ENCODE peak calls at places on chromosomes 4 and X, in six cellular contexts. One of them, this sample, is unnamed.

GRCh38 chr4:19213388-19213787 is 1038.3 kb upstream of the SLIT2 start:
- DNase-seq in hepatocyte: no peak
- DNase-seq in psoas muscle: no peak
- DNase-seq in kidney: no peak
- DNase-seq in IMR-90: peak; percentile 54
- DNase-seq in CD8-positive, alpha-beta T cell: no peak
- DNase-seq in this sample: peak; percentile 21

GRCh38 chr4:186957952-186958555 is 234.4 kb upstream of the FAT1 start:
- DNase-seq in CD8-positive, alpha-beta T cell: no peak
- DNase-seq in hepatocyte: no peak
- DNase-seq in kidney: no peak
- DNase-seq in psoas muscle: no peak
- DNase-seq in IMR-90: peak; percentile 33
- DNase-seq in this sample: no peak

GRCh38 chr4:1448589-1449420 is 42.6 kb upstream of the NKX1-1 start:
- DNase-seq in kidney: no peak
- DNase-seq in IMR-90: no peak
- DNase-seq in psoas muscle: no peak
- DNase-seq in hepatocyte: peak; percentile 8
- DNase-seq in CD8-positive, alpha-beta T cell: no peak
- DNase-seq in this sample: no peak

GRCh38 chrX:18828832-18829404 is 121.5 kb downstream of the PPEF1 start:
- DNase-seq in hepatocyte: peak; percentile 16
- DNase-seq in IMR-90: no peak
- DNase-seq in kidney: no peak
- DNase-seq in psoas muscle: no peak
- DNase-seq in CD8-positive, alpha-beta T cell: no peak
- DNase-seq in this sample: peak; percentile 5

GRCh38 chr4:20995591-20995990 is 295.3 kb downstream of the PACRGL start:
- DNase-seq in kidney: no peak
- DNase-seq in IMR-90: no peak
- DNase-seq in hepatocyte: no peak
- DNase-seq in psoas muscle: no peak
- DNase-seq in CD8-positive, alpha-beta T cell: no peak
- DNase-seq in this sample: no peak

GRCh38 chr4:176906693-176907092 is 114.0 kb upstream of the VEGFC start:
- DNase-seq in psoas muscle: no peak
- DNase-seq in hepatocyte: no peak
- DNase-seq in IMR-90: no peak
- DNase-seq in kidney: no peak
- DNase-seq in CD8-positive, alpha-beta T cell: no peak
- DNase-seq in this sample: peak; percentile 37

GRCh38 chrX:56794404-56794803 is 65.4 kb downstream of the NBDY start:
- DNase-seq in kidney: no peak
- DNase-seq in CD8-positive, alpha-beta T cell: peak; percentile 2
- DNase-seq in IMR-90: no peak
- DNase-seq in hepatocyte: no peak
- DNase-seq in psoas muscle: no peak
- DNase-seq in this sample: no peak

GRCh38 chrX:139758250-139758649 is 50.3 kb upstream of the MCF2 start:
- DNase-seq in hepatocyte: no peak
- DNase-seq in IMR-90: no peak
- DNase-seq in psoas muscle: no peak
- DNase-seq in CD8-positive, alpha-beta T cell: no peak
- DNase-seq in kidney: no peak
- DNase-seq in this sample: no peak

GRCh38 chrX:41921492-41922124 is 1.7 kb downstream of the CASK start:
- DNase-seq in kidney: no peak
- DNase-seq in CD8-positive, alpha-beta T cell: no peak
- DNase-seq in hepatocyte: no peak
- DNase-seq in psoas muscle: no peak
- DNase-seq in IMR-90: peak; percentile 37
- DNase-seq in this sample: peak; percentile 5

GRCh38 chr4:20273793-20274192 is 22.1 kb downstream of the SLIT2 start:
- DNase-seq in IMR-90: no peak
- DNase-seq in hepatocyte: no peak
- DNase-seq in kidney: no peak
- DNase-seq in CD8-positive, alpha-beta T cell: no peak
- DNase-seq in psoas muscle: peak; percentile 24
- DNase-seq in this sample: no peak

GRCh38 chr4:108766058-108766457 is 3.2 kb upstream of the ETNPPL start:
- DNase-seq in hepatocyte: no peak
- DNase-seq in IMR-90: no peak
- DNase-seq in psoas muscle: no peak
- DNase-seq in kidney: no peak
- DNase-seq in CD8-positive, alpha-beta T cell: no peak
- DNase-seq in this sample: no peak

GRCh38 chr4:26713563-26714145 is 129.8 kb downstream of the TBC1D19 start:
- DNase-seq in CD8-positive, alpha-beta T cell: no peak
- DNase-seq in kidney: no peak
- DNase-seq in IMR-90: no peak
- DNase-seq in psoas muscle: no peak
- DNase-seq in hepatocyte: no peak
- DNase-seq in this sample: no peak

GRCh38 chr4:107989537-107990386 is at the start of gene HADH:
- DNase-seq in IMR-90: peak; percentile 88
- DNase-seq in kidney: peak; percentile 97
- DNase-seq in hepatocyte: peak; percentile 97
- DNase-seq in psoas muscle: peak; percentile 95
- DNase-seq in CD8-positive, alpha-beta T cell: peak; percentile 94
- DNase-seq in this sample: peak; percentile 96

GRCh38 chr4:21001490-21001889 is 301.2 kb downstream of the PACRGL start:
- DNase-seq in psoas muscle: no peak
- DNase-seq in hepatocyte: no peak
- DNase-seq in CD8-positive, alpha-beta T cell: no peak
- DNase-seq in kidney: no peak
- DNase-seq in IMR-90: no peak
- DNase-seq in this sample: no peak

GRCh38 chr4:165873298-165874071 is 448 bp downstream of the TLL1 start:
- DNase-seq in IMR-90: no peak
- DNase-seq in kidney: peak; percentile 79
- DNase-seq in psoas muscle: peak; percentile 33
- DNase-seq in hepatocyte: peak; percentile 55
- DNase-seq in CD8-positive, alpha-beta T cell: no peak
- DNase-seq in this sample: peak; percentile 53

GRCh38 chr4:178415925-178416324 is 973.7 kb upstream of the AGA start:
- DNase-seq in IMR-90: no peak
- DNase-seq in hepatocyte: no peak
- DNase-seq in kidney: peak; percentile 66
- DNase-seq in CD8-positive, alpha-beta T cell: no peak
- DNase-seq in psoas muscle: no peak
- DNase-seq in this sample: no peak

GRCh38 chr4:150457802-150458201 is 124.1 kb upstream of the MAB21L2 start:
- DNase-seq in IMR-90: no peak
- DNase-seq in CD8-positive, alpha-beta T cell: no peak
- DNase-seq in hepatocyte: no peak
- DNase-seq in kidney: no peak
- DNase-seq in psoas muscle: no peak
- DNase-seq in this sample: no peak

GRCh38 chrX:43703211-43703791 is 47.2 kb downstream of the MAOA start:
- DNase-seq in hepatocyte: peak; percentile 47
- DNase-seq in psoas muscle: no peak
- DNase-seq in kidney: no peak
- DNase-seq in CD8-positive, alpha-beta T cell: no peak
- DNase-seq in IMR-90: peak; percentile 16
- DNase-seq in this sample: peak; percentile 21

GRCh38 chr4:127843704-127844604 is 36.7 kb upstream of the PLK4 start:
- DNase-seq in IMR-90: no peak
- DNase-seq in kidney: no peak
- DNase-seq in CD8-positive, alpha-beta T cell: no peak
- DNase-seq in hepatocyte: no peak
- DNase-seq in psoas muscle: no peak
- DNase-seq in this sample: no peak

GRCh38 chr4:47704693-47705325 is 133.1 kb downstream of the CORIN start:
- DNase-seq in IMR-90: peak; percentile 37
- DNase-seq in CD8-positive, alpha-beta T cell: no peak
- DNase-seq in psoas muscle: no peak
- DNase-seq in kidney: no peak
- DNase-seq in hepatocyte: peak; percentile 69
- DNase-seq in this sample: peak; percentile 70

GRCh38 chrX:105845661-105846060 is 23.3 kb downstream of the NRK start:
- DNase-seq in psoas muscle: no peak
- DNase-seq in CD8-positive, alpha-beta T cell: no peak
- DNase-seq in IMR-90: no peak
- DNase-seq in hepatocyte: no peak
- DNase-seq in kidney: no peak
- DNase-seq in this sample: no peak
- H3K4me3 ChIP-seq in psoas muscle: no peak overlapping the region
- H3K4me3 ChIP-seq in CD8-positive, alpha-beta T cell: no peak overlapping the region
- H3K4me3 ChIP-seq in IMR-90: no peak overlapping the region
- H3K4me3 ChIP-seq in hepatocyte: no peak overlapping the region
- H3K4me3 ChIP-seq in kidney: no peak overlapping the region
- H3K4me3 ChIP-seq in this sample: no peak overlapping the region

DNA sequence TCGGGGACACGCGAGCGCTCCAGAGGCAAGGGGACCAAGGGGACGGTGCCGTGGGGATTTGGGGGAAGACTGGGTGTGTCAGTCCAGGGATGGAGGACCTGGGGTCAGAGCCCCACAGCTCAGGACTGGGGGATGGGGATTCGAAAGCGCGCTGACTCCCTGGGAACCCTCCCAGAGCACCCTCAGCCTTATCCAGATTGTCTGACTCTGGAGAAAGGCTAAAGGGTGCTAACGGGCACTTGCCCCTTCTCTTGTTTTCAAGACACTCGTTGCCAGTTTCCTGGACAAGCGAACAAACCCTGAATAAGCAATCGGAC is 1.1 kb downstream of the DOCK11 start:
- DNase-seq in kidney: no peak
- DNase-seq in IMR-90: no peak
- DNase-seq in CD8-positive, alpha-beta T cell: no peak
- DNase-seq in psoas muscle: no peak
- DNase-seq in hepatocyte: no peak
- DNase-seq in this sample: no peak
- H3K27ac ChIP-seq in kidney: peak overlapping the region; percentile 32
- H3K27ac ChIP-seq in IMR-90: peak overlapping the region; percentile 58
- H3K27ac ChIP-seq in CD8-positive, alpha-beta T cell: peak overlapping the region; percentile 82
- H3K27ac ChIP-seq in psoas muscle: peak overlapping the region; percentile 16
- H3K27ac ChIP-seq in hepatocyte: no peak overlapping the region
- H3K27ac ChIP-seq in this sample: no peak overlapping the region

DNA sequence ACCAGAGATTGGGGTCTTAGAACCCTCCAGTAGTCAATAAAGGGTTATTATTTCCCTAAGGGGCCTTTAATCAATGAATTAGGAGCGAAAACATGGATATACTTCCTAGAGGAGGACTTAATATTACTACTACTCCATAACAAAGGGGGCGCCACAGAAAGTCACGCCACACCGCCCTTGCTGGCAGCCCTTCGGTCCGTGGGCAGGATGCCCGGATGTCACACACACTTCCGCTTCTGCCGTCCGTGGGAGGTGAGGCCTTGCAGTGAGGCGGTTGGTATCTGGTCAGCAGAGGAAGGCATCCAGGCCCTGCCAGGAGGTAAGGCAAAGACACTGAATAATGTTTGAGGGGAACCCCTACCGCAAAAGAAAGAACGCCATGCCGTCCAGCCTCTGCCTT is 436 bp downstream of the MAGEB10 start:
- DNase-seq in CD8-positive, alpha-beta T cell: no peak
- DNase-seq in hepatocyte: no peak
- DNase-seq in IMR-90: no peak
- DNase-seq in kidney: no peak
- DNase-seq in psoas muscle: no peak
- DNase-seq in this sample: no peak
- H3K4me3 ChIP-seq in CD8-positive, alpha-beta T cell: no peak overlapping the region
- H3K4me3 ChIP-seq in hepatocyte: no peak overlapping the region
- H3K4me3 ChIP-seq in IMR-90: no peak overlapping the region
- H3K4me3 ChIP-seq in kidney: no peak overlapping the region
- H3K4me3 ChIP-seq in psoas muscle: no peak overlapping the region
- H3K4me3 ChIP-seq in this sample: no peak overlapping the region

GRCh38 chr4:6369924-6370645 is 100.4 kb downstream of the WFS1 start:
- DNase-seq in hepatocyte: no peak
- DNase-seq in IMR-90: no peak
- DNase-seq in CD8-positive, alpha-beta T cell: no peak
- DNase-seq in psoas muscle: no peak
- DNase-seq in kidney: peak; percentile 53
- DNase-seq in this sample: no peak
- H3K27ac ChIP-seq in hepatocyte: no peak overlapping the region
- H3K27ac ChIP-seq in IMR-90: no peak overlapping the region
- H3K27ac ChIP-seq in CD8-positive, alpha-beta T cell: no peak overlapping the region
- H3K27ac ChIP-seq in psoas muscle: no peak overlapping the region
- H3K27ac ChIP-seq in kidney: no peak overlapping the region
- H3K27ac ChIP-seq in this sample: no peak overlapping the region

GRCh38 chr4:76802546-76803021 is 95.4 kb downstream of the SOWAHB start:
- DNase-seq in kidney: no peak
- DNase-seq in hepatocyte: peak; percentile 22
- DNase-seq in IMR-90: peak; percentile 26
- DNase-seq in CD8-positive, alpha-beta T cell: no peak
- DNase-seq in psoas muscle: no peak
- DNase-seq in this sample: peak; percentile 5
- H3K4me3 ChIP-seq in kidney: no peak overlapping the region
- H3K4me3 ChIP-seq in hepatocyte: no peak overlapping the region
- H3K4me3 ChIP-seq in IMR-90: no peak overlapping the region
- H3K4me3 ChIP-seq in CD8-positive, alpha-beta T cell: no peak overlapping the region
- H3K4me3 ChIP-seq in psoas muscle: no peak overlapping the region
- H3K4me3 ChIP-seq in this sample: no peak overlapping the region

GRCh38 chr4:185719493-185719843 is 92.5 kb downstream of the SORBS2 start:
- DNase-seq in psoas muscle: no peak
- DNase-seq in hepatocyte: no peak
- DNase-seq in kidney: no peak
- DNase-seq in CD8-positive, alpha-beta T cell: no peak
- DNase-seq in IMR-90: no peak
- DNase-seq in this sample: no peak
- H3K27ac ChIP-seq in psoas muscle: no peak overlapping the region
- H3K27ac ChIP-seq in hepatocyte: peak overlapping the region; percentile 72
- H3K27ac ChIP-seq in kidney: peak overlapping the region; percentile 82
- H3K27ac ChIP-seq in CD8-positive, alpha-beta T cell: no peak overlapping the region
- H3K27ac ChIP-seq in IMR-90: no peak overlapping the region
- H3K27ac ChIP-seq in this sample: no peak overlapping the region

DNA sequence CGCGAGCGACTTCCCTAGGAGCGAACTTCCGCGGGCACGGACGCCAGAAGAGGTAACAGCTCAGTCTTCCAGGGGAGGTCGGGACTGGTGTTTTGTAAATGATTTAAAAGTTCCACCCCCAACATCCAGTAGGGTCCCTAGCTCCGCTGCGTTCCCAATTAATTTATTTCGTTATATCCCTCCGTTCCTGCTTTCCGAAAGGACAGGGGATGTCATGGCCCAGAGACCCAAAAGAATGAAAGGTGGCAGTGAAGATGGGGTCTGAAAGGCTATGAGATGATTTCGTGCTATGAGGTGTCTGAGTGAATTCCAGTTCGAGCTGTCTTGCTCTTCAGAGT is 373 bp upstream of the SMIM43 start:
- DNase-seq in kidney: no peak
- DNase-seq in psoas muscle: no peak
- DNase-seq in IMR-90: no peak
- DNase-seq in CD8-positive, alpha-beta T cell: no peak
- DNase-seq in hepatocyte: no peak
- DNase-seq in this sample: no peak
- H3K4me3 ChIP-seq in kidney: no peak overlapping the region
- H3K4me3 ChIP-seq in psoas muscle: peak overlapping the region; percentile 63
- H3K4me3 ChIP-seq in IMR-90: peak overlapping the region; percentile 95
- H3K4me3 ChIP-seq in CD8-positive, alpha-beta T cell: no peak overlapping the region
- H3K4me3 ChIP-seq in hepatocyte: peak overlapping the region; percentile 39
- H3K4me3 ChIP-seq in this sample: peak overlapping the region; percentile 57

This sample was measured in A673.